ENCODE peak calls at places on chromosomes 13 and 19, in ten cellular contexts. E is tibial nerve, B is stomach, X is esophagus muscularis mucosa, J is ovary, O is H1, N is GM12878, P is transverse colon, T is A549, K is K562. Z is an unnamed sample.

GRCh38 chr13:102394158-102395053 is 7.4 kb downstream of the FGF14 start:
- DNase-seq in E (peak), B (peak), X (peak), J (peak), O (peak), N (peak), P (peak), T (peak), K (peak), Z (peak)

GRCh38 chr19:2616741-2617392 is 85.6 kb downstream of the GNG7 start:
- DNase-seq in E (no peak), B (peak), X (no peak), J (no peak), O (no peak), N (no peak), P (peak), T (no peak), K (no peak), Z (no peak)

GRCh38 chr19:35408284-35409171 is 37.7 kb downstream of the GPR42 start:
- DNase-seq in E (no peak), B (no peak), X (no peak), J (no peak), O (no peak), N (peak), P (no peak), T (no peak), K (no peak), Z (peak)

GRCh38 chr13:52726258-52726657 is 13.4 kb downstream of the CNMD start:
- DNase-seq in E (no peak), B (no peak), X (no peak), J (no peak), O (no peak), N (no peak), P (no peak), T (no peak), K (no peak), Z (no peak)

GRCh38 chr19:45211751-45212381 is 33.3 kb downstream of the BLOC1S3 start:
- DNase-seq in E (peak), B (peak), X (no peak), J (no peak), O (no peak), N (no peak), P (no peak), T (no peak), K (no peak), Z (no peak)

GRCh38 chr19:8481191-8481590 is 21.2 kb downstream of the PRAM1 start:
- DNase-seq in E (no peak), B (no peak), X (no peak), J (no peak), O (no peak), N (no peak), P (no peak), T (no peak), K (no peak), Z (no peak)

GRCh38 chr19:2046046-2046907 is 4.8 kb downstream of the MKNK2 start:
- DNase-seq in E (no peak), B (no peak), X (no peak), J (no peak), O (no peak), N (no peak), P (no peak), T (no peak), K (no peak), Z (no peak)

GRCh38 chr13:113319371-113319770 is 22.3 kb downstream of the LAMP1 start:
- DNase-seq in E (no peak), B (no peak), X (no peak), J (no peak), O (no peak), N (no peak), P (no peak), T (no peak), K (no peak), Z (no peak)

GRCh38 chr13:105599477-105600037 is 935.9 kb downstream of the EFNB2 start:
- DNase-seq in E (no peak), B (no peak), X (no peak), J (no peak), O (no peak), N (no peak), P (no peak), T (no peak), K (no peak), Z (no peak)

GRCh38 chr13:55402867-55403266 is 1737.9 kb upstream of the PRR20A start:
- DNase-seq in E (no peak), B (no peak), X (no peak), J (no peak), O (no peak), N (no peak), P (no peak), T (no peak), K (no peak), Z (no peak)

GRCh38 chr13:77184455-77184854 is 142.4 kb downstream of the MYCBP2 start:
- DNase-seq in E (no peak), B (no peak), X (no peak), J (no peak), O (no peak), N (peak), P (no peak), T (no peak), K (no peak), Z (no peak)

GRCh38 chr19:11446652-11447301 is 11.3 kb downstream of the PRKCSH start:
- DNase-seq in E (no peak), B (peak), X (no peak), J (peak), O (peak), N (no peak), P (peak), T (peak), K (peak), Z (no peak)
- TF ChIP-seq EP300 in E (no peak), B (no peak), X (no peak), J (no peak), O (no peak), N (no peak), P (no peak), T (no peak), K (no peak), Z (no peak)

DNA sequence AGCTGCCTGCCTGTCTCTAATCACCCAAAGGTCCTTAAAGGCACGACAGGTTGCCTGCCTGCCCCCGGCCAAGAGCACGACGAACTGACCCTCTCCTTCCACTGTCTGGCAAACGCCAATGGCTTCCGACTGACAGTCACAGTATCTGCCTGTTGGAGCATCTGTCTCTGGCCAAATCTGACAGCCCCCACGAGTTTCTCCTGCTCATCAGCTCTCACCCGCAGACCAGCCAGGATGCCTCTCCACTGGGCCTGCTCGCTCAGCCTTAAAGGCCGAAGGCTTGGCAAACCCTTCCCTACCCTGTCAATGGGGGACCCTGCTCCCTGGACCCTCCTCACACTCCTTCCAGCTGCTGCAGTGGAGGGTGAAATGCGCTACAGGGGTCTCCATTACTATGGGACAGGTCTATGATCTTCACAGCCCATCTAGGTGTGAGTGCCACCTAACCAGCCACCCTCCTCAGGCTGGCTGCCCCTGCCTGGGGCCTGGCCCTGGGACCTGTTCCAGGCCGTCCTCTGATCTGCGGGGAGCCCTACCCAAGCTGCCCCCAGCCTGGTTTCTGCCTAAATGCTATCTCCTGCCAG is 932 bp downstream of the FAM83E start:
- DNase-seq in E (no peak), B (no peak), X (no peak), J (no peak), O (no peak), N (no peak), P (no peak), T (no peak), K (no peak), Z (no peak)
- TF ChIP-seq POLR2A in E (no peak), B (no peak), X (no peak), J (no peak), O (peak), N (peak), P (no peak), T (no peak), K (no peak), Z (no peak)

DNA sequence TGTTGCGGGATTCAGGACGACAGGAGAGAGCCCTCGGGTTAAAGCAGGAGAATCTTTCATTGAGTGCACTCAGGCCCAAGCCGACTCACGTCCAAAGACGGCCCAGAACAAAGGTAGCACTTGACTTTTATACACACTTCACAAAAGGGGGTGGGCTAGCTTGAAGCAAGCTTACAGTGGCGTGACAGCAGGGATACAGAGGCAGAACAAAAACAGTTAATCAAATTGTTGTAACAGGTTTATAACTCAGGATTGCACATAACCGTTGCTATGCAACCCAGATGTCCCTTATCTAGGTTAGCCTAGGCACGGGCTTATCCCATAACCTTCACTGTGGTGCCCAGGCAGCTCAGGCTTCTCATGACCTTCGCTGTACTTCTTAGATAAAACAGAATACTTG is 2.0 kb downstream of the MED25 start:
- DNase-seq in E (no peak), B (peak), X (no peak), J (no peak), O (no peak), N (no peak), P (no peak), T (no peak), K (peak), Z (no peak)
- TF ChIP-seq EP300 in E (no peak), B (no peak), X (no peak), J (no peak), O (no peak), N (no peak), P (no peak), T (no peak), K (no peak), Z (no peak)

DNA sequence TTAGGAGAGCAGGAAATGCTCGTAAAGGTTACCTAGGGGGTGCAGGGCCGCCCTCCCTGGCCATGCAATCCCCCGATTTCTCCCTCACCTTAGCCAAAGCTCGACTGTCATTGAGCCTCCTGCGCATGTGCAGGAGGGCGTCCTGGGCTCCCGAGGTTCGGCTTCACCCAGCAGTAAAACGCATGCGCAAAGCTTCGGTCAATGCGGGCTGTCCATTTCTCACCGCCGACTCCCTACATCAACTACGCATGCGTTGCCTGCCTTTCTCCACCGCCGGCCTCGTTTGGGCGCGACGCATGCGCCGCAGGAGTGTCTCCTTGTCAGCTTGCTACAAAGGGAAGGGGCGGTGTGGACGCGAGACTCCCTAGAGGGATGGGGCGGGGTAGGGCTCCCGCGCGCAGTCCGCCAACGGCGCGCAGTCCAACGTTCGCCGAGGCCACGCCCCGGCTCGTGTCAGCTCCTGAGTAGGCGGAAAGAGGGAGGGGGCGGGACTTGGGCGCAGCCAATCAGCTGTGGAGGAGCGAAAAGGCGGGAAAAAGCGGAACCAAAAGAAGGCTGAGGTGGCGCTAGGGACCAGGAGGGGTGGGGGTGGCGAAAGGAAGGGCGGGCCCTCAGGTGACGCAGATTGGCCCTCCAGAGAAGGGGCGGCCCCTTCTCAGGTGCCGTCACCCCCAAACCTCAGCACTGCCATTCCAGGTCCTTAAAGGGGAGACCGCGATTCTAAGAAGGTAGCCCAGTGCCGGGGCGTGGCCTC is at the start of the genes SYNGR4 and TMEM143:
- DNase-seq in E (peak), B (peak), X (peak), J (peak), O (peak), N (peak), P (peak), T (peak), K (peak), Z (peak)
- TF ChIP-seq POLR2A in E (no peak), B (no peak), X (peak), J (peak), O (peak), N (peak), P (peak), T (peak), K (peak), Z (no peak)

DNA sequence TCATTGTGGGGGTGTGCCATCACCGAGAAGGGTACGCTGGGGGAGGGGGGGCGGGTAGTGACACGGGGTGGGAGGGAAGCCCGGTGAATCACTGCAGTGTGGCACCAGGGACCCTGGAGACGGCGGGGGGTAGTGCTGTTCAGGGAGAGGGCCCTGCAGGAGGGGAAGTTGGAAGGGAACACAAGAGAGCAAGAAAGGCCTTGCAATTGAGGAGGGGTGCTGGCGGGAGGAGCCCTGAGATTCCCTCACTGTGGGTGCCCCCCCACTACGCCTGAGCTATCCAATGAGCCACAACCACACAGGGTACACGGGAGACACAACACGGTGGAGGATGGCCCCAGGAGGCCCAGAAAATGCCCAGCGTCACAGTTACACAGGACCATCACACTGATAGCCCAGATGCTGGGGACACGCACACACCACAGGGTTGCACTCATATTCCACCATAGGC is 516 bp upstream of the ATP1A3 start:
- DNase-seq in E (no peak), B (no peak), X (no peak), J (no peak), O (no peak), N (no peak), P (no peak), T (no peak), K (no peak), Z (no peak)
- TF ChIP-seq EP300 in E (no peak), B (no peak), X (no peak), J (no peak), O (no peak), N (no peak), P (no peak), T (no peak), K (no peak), Z (no peak)

GRCh38 chr19:12865746-12866415 is 15.4 kb downstream of the DNASE2 start:
- DNase-seq in E (no peak), B (no peak), X (no peak), J (no peak), O (peak), N (no peak), P (no peak), T (no peak), K (no peak), Z (no peak)
- TF ChIP-seq POLR2A in E (no peak), B (no peak), X (no peak), J (no peak), O (no peak), N (no peak), P (no peak), T (no peak), K (no peak), Z (no peak)

GRCh38 chr19:16118489-16119033 is 6.9 kb downstream of the RAB8A start:
- DNase-seq in E (no peak), B (peak), X (no peak), J (no peak), O (no peak), N (peak), P (peak), T (no peak), K (no peak), Z (no peak)
- TF ChIP-seq EP300 in E (no peak), B (no peak), X (no peak), J (no peak), O (no peak), N (peak), P (no peak), T (no peak), K (no peak), Z (no peak)

DNA sequence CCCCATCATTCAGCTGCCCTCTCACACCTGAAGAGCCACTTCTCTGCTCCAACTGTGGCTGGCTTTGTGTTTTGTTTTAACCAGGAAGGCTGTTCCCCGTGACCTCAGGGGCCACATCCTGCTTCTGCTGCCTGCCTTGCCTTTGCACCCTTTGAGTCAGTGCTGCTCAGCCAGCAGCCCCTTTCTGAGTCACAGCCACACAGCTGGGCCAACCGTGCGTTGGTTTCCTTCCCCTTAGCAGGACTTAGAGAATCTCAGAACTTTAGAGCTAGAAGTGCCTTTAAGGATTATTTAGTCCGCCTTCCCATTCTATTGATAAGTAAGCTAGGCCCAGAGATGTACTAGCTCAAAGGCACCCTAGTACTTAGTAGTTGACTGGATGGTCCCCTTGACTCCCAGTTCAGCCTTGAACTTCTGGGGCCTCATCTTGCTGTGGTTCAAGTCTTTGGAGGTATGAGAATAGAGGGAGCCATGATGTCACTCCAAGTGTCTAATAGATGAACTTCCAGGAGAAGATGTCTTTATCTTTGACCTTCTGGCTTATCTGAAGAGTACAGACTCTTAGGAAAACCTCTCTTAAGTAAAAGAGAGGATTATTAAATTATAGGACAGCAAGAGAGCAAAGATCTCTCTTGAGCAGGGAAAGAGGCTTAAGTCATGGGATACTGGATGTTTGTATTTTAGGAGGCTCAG is 8.0 kb downstream of the RGCC start:
- DNase-seq in E (no peak), B (peak), X (no peak), J (no peak), O (no peak), N (peak), P (peak), T (no peak), K (peak), Z (no peak)
- TF ChIP-seq POLR2A in E (no peak), B (no peak), X (no peak), J (no peak), O (no peak), N (peak), P (peak), T (no peak), K (no peak), Z (no peak)

GRCh38 chr13:78623132-78623531 is 19.8 kb upstream of the POU4F1 start:
- DNase-seq in E (no peak), B (no peak), X (no peak), J (no peak), O (no peak), N (no peak), P (no peak), T (no peak), K (no peak), Z (no peak)
- TF ChIP-seq EP300 in E (no peak), B (no peak), X (no peak), J (no peak), O (no peak), N (no peak), P (no peak), T (no peak), K (no peak), Z (no peak)

Z was measured in suprapubic skin.